ENCODE peak calls at places on chromosomes 16 and 17, in six cellular contexts. C, B, W, G, Z and H are unnamed samples.

GRCh38 chr17:60091908-60092331 is 13.2 kb upstream of the HEATR6 start:
- DNase-seq in W (no peak), C (peak; percentile 20), G (no peak), Z (no peak), B (no peak), H (no peak)

GRCh38 chr16:14180431-14181059 is 109.4 kb downstream of the MRTFB start:
- DNase-seq in W (peak; percentile 7), Z (no peak), B (no peak), C (no peak), G (no peak), H (no peak)

GRCh38 chr16:84505249-84506156 is 1.0 kb upstream of the MEAK7 start:
- DNase-seq in W (no peak), G (no peak), Z (no peak), C (no peak), B (no peak), H (no peak)

GRCh38 chr17:42774066-42774750 is 959 bp downstream of the VPS25 start:
- DNase-seq in Z (no peak), G (no peak), W (no peak), C (peak; percentile 43), B (no peak), H (no peak)

GRCh38 chr16:87707097-87707496 is 58.7 kb downstream of the KLHDC4 start:
- DNase-seq in Z (no peak), C (no peak), G (no peak), W (no peak), B (no peak), H (no peak)

GRCh38 chr16:23505942-23506605 is 4.2 kb downstream of the GGA2 start:
- DNase-seq in B (no peak), W (no peak), C (no peak), Z (no peak), G (no peak), H (no peak)

GRCh38 chr17:50099003-50099402 is 3.9 kb downstream of the PDK2 start:
- DNase-seq in C (no peak), B (no peak), G (no peak), W (no peak), Z (no peak), H (no peak)

GRCh38 chr17:11816409-11816808 is 180.9 kb downstream of the ZNF18 start:
- DNase-seq in B (no peak), Z (no peak), G (no peak), C (no peak), W (no peak), H (no peak)

GRCh38 chr16:30551781-30552180 is 6.4 kb downstream of the ZNF764 start:
- DNase-seq in B (peak; percentile 74), G (no peak), C (no peak), W (no peak), Z (no peak), H (no peak)

GRCh38 chr16:48384305-48384981 is 770 bp downstream of the SIAH1 start:
- DNase-seq in W (peak; percentile 75), C (peak; percentile 86), G (peak; percentile 72), B (peak; percentile 25), Z (peak; percentile 30), H (no peak)

GRCh38 chr16:27684047-27684446 is 134.1 kb downstream of the KATNIP start:
- DNase-seq in C (no peak), Z (no peak), B (no peak), W (no peak), G (no peak), H (no peak)

GRCh38 chr17:22310717-22311686 is 618.7 kb downstream of the KCNJ18 start:
- DNase-seq in G (no peak), B (no peak), W (no peak), Z (no peak), C (no peak), H (no peak)

GRCh38 chr16:88376835-88377726 is 5.7 kb upstream of the ZNF469 start:
- DNase-seq in Z (no peak), G (no peak), C (peak; percentile 84), B (no peak), W (no peak), H (no peak)

GRCh38 chr17:62790554-62790953 is 17.6 kb downstream of the MARCHF10 start:
- DNase-seq in B (no peak), W (no peak), C (peak; percentile 67), G (no peak), Z (no peak), H (no peak)

GRCh38 chr17:76054112-76054476 is 18.2 kb downstream of the SRP68 start:
- DNase-seq in B (no peak), Z (no peak), G (no peak), W (no peak), C (no peak), H (no peak)

GRCh38 chr16:75566889-75567255 is 693 bp downstream of the GABARAPL2 start:
- DNase-seq in W (peak; percentile 56), Z (no peak), B (no peak), G (no peak), C (peak; percentile 43), H (no peak)

GRCh38 chr16:70582280-70582978 is 58.8 kb downstream of the SF3B3 start:
- DNase-seq in B (no peak), C (no peak), W (no peak), Z (no peak), G (no peak), H (no peak)

GRCh38 chr17:76700290-76700626 is 10.5 kb downstream of the MXRA7 start:
- DNase-seq in B (no peak), G (no peak), Z (no peak), W (no peak), C (no peak), H (no peak)

GRCh38 chr17:79711715-79712305 is 18.9 kb upstream of the ENPP7 start:
- DNase-seq in C (no peak), Z (no peak), W (no peak), G (no peak), B (no peak), H (no peak)

GRCh38 chr17:79001190-79002020 is 8.2 kb downstream of the CANT1 start:
- DNase-seq in B (no peak), W (no peak), G (no peak), Z (no peak), C (no peak), H (no peak)

GRCh38 chr16:69787883-69788282 is 25.8 kb downstream of the WWP2 start:
- DNase-seq in C (no peak), Z (no peak), W (no peak), B (no peak), G (no peak), H (no peak)

GRCh38 chr16:89047331-89048086 is 46.1 kb upstream of the ACSF3 start:
- DNase-seq in C (no peak), B (no peak), W (peak; percentile 4), G (peak; percentile 65), Z (no peak), H (no peak)

GRCh38 chr16:4790871-4791270 is 2.7 kb upstream of the SEPTIN12 start:
- DNase-seq in G (no peak), Z (no peak), W (no peak), C (no peak), B (no peak), H (no peak)

GRCh38 chr16:2776500-2777139 is 460 bp downstream of the ELOB start:
- DNase-seq in Z (no peak), B (no peak), G (no peak), W (no peak), C (peak; percentile 50), H (no peak)

GRCh38 chr17:80615311-80615710 is 70.7 kb downstream of the RPTOR start:
- DNase-seq in G (no peak), Z (no peak), C (no peak), W (no peak), B (no peak), H (no peak)

GRCh38 chr16:87956771-87957279 is 5.6 kb downstream of the BANP start:
- DNase-seq in G (no peak), C (no peak), B (no peak), W (no peak), Z (no peak), H (no peak)